ENCODE peak calls at places on chromosomes 4 and X, in four cellular contexts. D is cardiac muscle cell, G is PC-3, P is HCT116. I is an unnamed sample.

GRCh38 chr4:164700471-164700870 is 53.5 kb upstream of the SMIM31 start:
- DNase-seq in D (no peak), G (peak), P (peak), I (no peak)

GRCh38 chrX:68686684-68687045 is 39.2 kb downstream of the STARD8 start:
- DNase-seq in D (peak), G (no peak), P (no peak), I (no peak)

GRCh38 chr4:1599491-1600210 is 84.5 kb downstream of the FAM53A start:
- DNase-seq in D (no peak), G (no peak), P (no peak), I (no peak)

GRCh38 chrX:86806786-86807185 is 658.5 kb downstream of the DACH2 start:
- DNase-seq in D (no peak), G (peak), P (no peak), I (peak)

GRCh38 chrX:51435101-51435500 is 61.3 kb downstream of the NUDT11 start:
- DNase-seq in D (no peak), G (no peak), P (no peak), I (no peak)

GRCh38 chr4:127015616-127016015 is 617.1 kb upstream of the INTU start:
- DNase-seq in D (no peak), G (no peak), P (no peak), I (no peak)

GRCh38 chrX:17374619-17375360 is at the start of gene NHS:
- DNase-seq in D (peak), G (peak), P (peak), I (peak)

GRCh38 chrX:54042609-54043010 is 1.7 kb downstream of the PHF8 start:
- DNase-seq in D (peak), G (peak), P (peak), I (peak)

GRCh38 chrX:113959912-113960626 is 623.8 kb upstream of the HTR2C start:
- DNase-seq in D (no peak), G (no peak), P (no peak), I (no peak)

GRCh38 chr4:125642645-125643044 is 327.9 kb downstream of the FAT4 start:
- DNase-seq in D (no peak), G (no peak), P (no peak), I (no peak)

GRCh38 chr4:125639182-125639621 is 324.4 kb downstream of the FAT4 start:
- DNase-seq in D (peak), G (no peak), P (no peak), I (no peak)
- H3K4me3 ChIP-seq in D (no peak), G (no peak), P (no peak), I (no peak)

DNA sequence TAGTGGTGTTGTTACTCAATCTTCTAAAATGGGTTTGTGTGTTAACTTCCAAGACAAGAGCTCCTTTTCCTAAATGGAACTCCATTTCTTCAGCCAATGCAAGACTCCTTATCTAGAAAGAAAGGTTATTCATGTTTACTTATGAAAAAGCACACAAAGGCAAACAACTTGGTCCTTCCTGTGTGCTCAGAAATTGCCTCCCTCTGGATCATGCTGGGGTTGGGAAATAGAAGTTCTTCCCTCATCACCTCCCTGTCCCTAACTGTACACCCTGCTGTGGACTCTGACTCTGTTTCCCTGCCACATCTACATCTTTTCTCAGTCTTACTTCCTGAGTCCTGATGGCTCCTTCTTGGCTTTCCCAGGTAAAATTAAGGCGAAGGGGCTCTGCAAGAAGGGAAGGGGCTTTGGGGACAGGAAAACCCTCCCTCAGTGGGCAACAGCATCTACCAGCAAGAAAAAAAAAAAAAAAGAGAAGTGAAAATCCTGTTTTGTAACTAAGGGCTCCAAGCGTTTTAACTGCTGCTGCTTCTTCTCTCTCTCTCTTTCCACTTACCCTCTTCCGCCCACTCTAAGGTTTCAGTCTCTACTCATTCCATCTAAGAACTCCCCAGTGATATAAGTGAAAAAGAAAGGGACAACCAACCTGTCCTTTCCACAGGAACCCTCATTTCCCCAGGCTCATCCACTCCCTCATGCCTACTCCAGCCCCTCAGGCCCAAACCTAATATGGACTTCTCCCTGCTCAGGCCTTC is 19.9 kb upstream of the TASL start:
- DNase-seq in D (no peak), G (peak), P (no peak), I (no peak)
- H3K27ac ChIP-seq in D (no peak), G (no peak), P (no peak), I (no peak)

GRCh38 chr4:156958276-156959074 is 13.1 kb downstream of the PDGFC start:
- DNase-seq in D (peak), G (peak), P (no peak), I (no peak)
- H3K4me3 ChIP-seq in D (no peak), G (peak), P (no peak), I (no peak)

DNA sequence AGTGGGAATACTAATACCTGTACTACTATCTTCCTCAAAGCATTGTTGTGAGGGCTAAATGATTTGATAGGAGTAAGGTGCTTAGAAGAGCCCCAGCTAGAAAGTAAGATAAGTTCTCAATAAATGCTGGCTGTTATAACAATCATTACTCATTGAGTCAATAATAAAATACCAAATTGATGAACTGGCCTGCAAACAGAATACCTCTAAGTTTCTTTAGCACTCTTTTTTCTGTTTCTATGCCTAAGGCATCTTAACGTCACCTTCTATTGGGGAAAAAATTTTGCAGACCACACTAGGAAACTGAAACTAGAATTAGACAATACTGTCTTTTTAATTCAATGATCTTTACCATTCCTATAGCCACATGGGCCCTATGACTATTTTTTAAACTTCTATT is 1.2 kb downstream of the CLTRN start:
- DNase-seq in D (no peak), G (peak), P (no peak), I (no peak)
- H3K27ac ChIP-seq in D (no peak), G (peak), P (no peak), I (no peak)